ENCODE peak calls at places on chromosomes 3 and 15, in nine cellular contexts. One of them, this sample, is unnamed.

GRCh38 chr3:171227333-171227732 is 200.8 kb upstream of the SLC2A2 start:
- DNase-seq in SW480: no peak
- DNase-seq in activated naive CD4-positive, alpha-beta T cell: no peak
- DNase-seq in lung microvascular endothelial cell: no peak
- DNase-seq in T follicular helper cell: no peak
- DNase-seq in stimulated activated CD8-positive, alpha-beta memory T cell treated with anti-CD3 and anti-CD28 coated beads, Interleukin-7, amount 100 ng/mL, for 24 hours: no peak
- DNase-seq in NCI-H1694: no peak
- DNase-seq in HepG2: no peak
- DNase-seq in skeletal muscle cell: no peak
- DNase-seq in this sample: no peak

GRCh38 chr3:193028283-193028682 is 110.6 kb upstream of the MB21D2 start:
- DNase-seq in SW480: no peak
- DNase-seq in NCI-H1694: no peak
- DNase-seq in T follicular helper cell: no peak
- DNase-seq in activated naive CD4-positive, alpha-beta T cell: no peak
- DNase-seq in skeletal muscle cell: no peak
- DNase-seq in stimulated activated CD8-positive, alpha-beta memory T cell treated with anti-CD3 and anti-CD28 coated beads, Interleukin-7, amount 100 ng/mL, for 24 hours: no peak
- DNase-seq in HepG2: no peak
- DNase-seq in lung microvascular endothelial cell: no peak
- DNase-seq in this sample: no peak

GRCh38 chr15:63357061-63357460 is 24.6 kb downstream of the CA12 start:
- DNase-seq in activated naive CD4-positive, alpha-beta T cell: no peak
- DNase-seq in T follicular helper cell: no peak
- DNase-seq in stimulated activated CD8-positive, alpha-beta memory T cell treated with anti-CD3 and anti-CD28 coated beads, Interleukin-7, amount 100 ng/mL, for 24 hours: no peak
- DNase-seq in skeletal muscle cell: no peak
- DNase-seq in SW480: no peak
- DNase-seq in NCI-H1694: no peak
- DNase-seq in HepG2: no peak
- DNase-seq in lung microvascular endothelial cell: no peak
- DNase-seq in this sample: no peak

GRCh38 chr15:40282870-40283614 is at the start of gene ANKRD63:
- DNase-seq in NCI-H1694: no peak
- DNase-seq in T follicular helper cell: no peak
- DNase-seq in skeletal muscle cell: no peak
- DNase-seq in SW480: no peak
- DNase-seq in stimulated activated CD8-positive, alpha-beta memory T cell treated with anti-CD3 and anti-CD28 coated beads, Interleukin-7, amount 100 ng/mL, for 24 hours: no peak
- DNase-seq in lung microvascular endothelial cell: no peak
- DNase-seq in activated naive CD4-positive, alpha-beta T cell: no peak
- DNase-seq in HepG2: no peak
- DNase-seq in this sample: no peak

GRCh38 chr3:36800533-36801116 is 36.3 kb upstream of the DCLK3 start:
- DNase-seq in NCI-H1694: no peak
- DNase-seq in SW480: no peak
- DNase-seq in lung microvascular endothelial cell: no peak
- DNase-seq in stimulated activated CD8-positive, alpha-beta memory T cell treated with anti-CD3 and anti-CD28 coated beads, Interleukin-7, amount 100 ng/mL, for 24 hours: no peak
- DNase-seq in T follicular helper cell: no peak
- DNase-seq in skeletal muscle cell: no peak
- DNase-seq in HepG2: no peak
- DNase-seq in activated naive CD4-positive, alpha-beta T cell: no peak
- DNase-seq in this sample: no peak

GRCh38 chr3:13221491-13221890 is 148.3 kb upstream of the IQSEC1 start:
- DNase-seq in skeletal muscle cell: no peak
- DNase-seq in NCI-H1694: no peak
- DNase-seq in activated naive CD4-positive, alpha-beta T cell: no peak
- DNase-seq in SW480: no peak
- DNase-seq in stimulated activated CD8-positive, alpha-beta memory T cell treated with anti-CD3 and anti-CD28 coated beads, Interleukin-7, amount 100 ng/mL, for 24 hours: no peak
- DNase-seq in HepG2: no peak
- DNase-seq in T follicular helper cell: no peak
- DNase-seq in lung microvascular endothelial cell: no peak
- DNase-seq in this sample: no peak

GRCh38 chr3:194322701-194323174 is 28.4 kb downstream of the CPN2 start:
- DNase-seq in T follicular helper cell: no peak
- DNase-seq in SW480: peak
- DNase-seq in NCI-H1694: no peak
- DNase-seq in lung microvascular endothelial cell: peak
- DNase-seq in activated naive CD4-positive, alpha-beta T cell: no peak
- DNase-seq in skeletal muscle cell: peak
- DNase-seq in HepG2: peak
- DNase-seq in stimulated activated CD8-positive, alpha-beta memory T cell treated with anti-CD3 and anti-CD28 coated beads, Interleukin-7, amount 100 ng/mL, for 24 hours: no peak
- DNase-seq in this sample: no peak

GRCh38 chr15:92655178-92655995 is at the start of gene FAM174B:
- DNase-seq in activated naive CD4-positive, alpha-beta T cell: no peak
- DNase-seq in NCI-H1694: no peak
- DNase-seq in lung microvascular endothelial cell: no peak
- DNase-seq in SW480: peak
- DNase-seq in T follicular helper cell: no peak
- DNase-seq in stimulated activated CD8-positive, alpha-beta memory T cell treated with anti-CD3 and anti-CD28 coated beads, Interleukin-7, amount 100 ng/mL, for 24 hours: peak
- DNase-seq in HepG2: no peak
- DNase-seq in skeletal muscle cell: no peak
- DNase-seq in this sample: no peak

GRCh38 chr3:39317571-39318169 is 11.8 kb upstream of the CCR8 start:
- DNase-seq in NCI-H1694: no peak
- DNase-seq in T follicular helper cell: no peak
- DNase-seq in activated naive CD4-positive, alpha-beta T cell: no peak
- DNase-seq in skeletal muscle cell: no peak
- DNase-seq in lung microvascular endothelial cell: no peak
- DNase-seq in stimulated activated CD8-positive, alpha-beta memory T cell treated with anti-CD3 and anti-CD28 coated beads, Interleukin-7, amount 100 ng/mL, for 24 hours: no peak
- DNase-seq in SW480: peak
- DNase-seq in HepG2: peak
- DNase-seq in this sample: no peak

GRCh38 chr3:172595648-172596393 is 72.6 kb upstream of the TNFSF10 start:
- DNase-seq in SW480: peak
- DNase-seq in lung microvascular endothelial cell: peak
- DNase-seq in activated naive CD4-positive, alpha-beta T cell: no peak
- DNase-seq in HepG2: peak
- DNase-seq in NCI-H1694: peak
- DNase-seq in skeletal muscle cell: no peak
- DNase-seq in stimulated activated CD8-positive, alpha-beta memory T cell treated with anti-CD3 and anti-CD28 coated beads, Interleukin-7, amount 100 ng/mL, for 24 hours: no peak
- DNase-seq in T follicular helper cell: peak
- DNase-seq in this sample: no peak

GRCh38 chr15:75662823-75663519 is 15.3 kb downstream of the SNX33 start:
- DNase-seq in T follicular helper cell: no peak
- DNase-seq in NCI-H1694: no peak
- DNase-seq in SW480: no peak
- DNase-seq in stimulated activated CD8-positive, alpha-beta memory T cell treated with anti-CD3 and anti-CD28 coated beads, Interleukin-7, amount 100 ng/mL, for 24 hours: no peak
- DNase-seq in lung microvascular endothelial cell: no peak
- DNase-seq in skeletal muscle cell: no peak
- DNase-seq in activated naive CD4-positive, alpha-beta T cell: no peak
- DNase-seq in HepG2: no peak
- DNase-seq in this sample: no peak

GRCh38 chr15:65395567-65396185 is 17.9 kb upstream of the IGDCC3 start:
- DNase-seq in SW480: no peak
- DNase-seq in T follicular helper cell: no peak
- DNase-seq in NCI-H1694: no peak
- DNase-seq in skeletal muscle cell: no peak
- DNase-seq in lung microvascular endothelial cell: no peak
- DNase-seq in stimulated activated CD8-positive, alpha-beta memory T cell treated with anti-CD3 and anti-CD28 coated beads, Interleukin-7, amount 100 ng/mL, for 24 hours: no peak
- DNase-seq in activated naive CD4-positive, alpha-beta T cell: no peak
- DNase-seq in HepG2: no peak
- DNase-seq in this sample: no peak

GRCh38 chr3:195240171-195240701 is 30.7 kb downstream of the XXYLT1 start:
- DNase-seq in SW480: no peak
- DNase-seq in activated naive CD4-positive, alpha-beta T cell: no peak
- DNase-seq in NCI-H1694: no peak
- DNase-seq in lung microvascular endothelial cell: no peak
- DNase-seq in T follicular helper cell: no peak
- DNase-seq in stimulated activated CD8-positive, alpha-beta memory T cell treated with anti-CD3 and anti-CD28 coated beads, Interleukin-7, amount 100 ng/mL, for 24 hours: no peak
- DNase-seq in HepG2: peak
- DNase-seq in skeletal muscle cell: no peak
- DNase-seq in this sample: peak

GRCh38 chr3:20046556-20046955 is 6.3 kb downstream of the KAT2B start:
- DNase-seq in T follicular helper cell: no peak
- DNase-seq in lung microvascular endothelial cell: no peak
- DNase-seq in HepG2: no peak
- DNase-seq in activated naive CD4-positive, alpha-beta T cell: no peak
- DNase-seq in SW480: no peak
- DNase-seq in skeletal muscle cell: no peak
- DNase-seq in stimulated activated CD8-positive, alpha-beta memory T cell treated with anti-CD3 and anti-CD28 coated beads, Interleukin-7, amount 100 ng/mL, for 24 hours: no peak
- DNase-seq in NCI-H1694: no peak
- DNase-seq in this sample: no peak

GRCh38 chr3:195224156-195224979 is 46.6 kb downstream of the XXYLT1 start:
- DNase-seq in stimulated activated CD8-positive, alpha-beta memory T cell treated with anti-CD3 and anti-CD28 coated beads, Interleukin-7, amount 100 ng/mL, for 24 hours: no peak
- DNase-seq in lung microvascular endothelial cell: no peak
- DNase-seq in T follicular helper cell: no peak
- DNase-seq in SW480: no peak
- DNase-seq in HepG2: no peak
- DNase-seq in skeletal muscle cell: no peak
- DNase-seq in NCI-H1694: no peak
- DNase-seq in activated naive CD4-positive, alpha-beta T cell: no peak
- DNase-seq in this sample: no peak

GRCh38 chr3:137998121-137998520 is 11.8 kb upstream of the CLDN18 start:
- DNase-seq in skeletal muscle cell: no peak
- DNase-seq in lung microvascular endothelial cell: no peak
- DNase-seq in NCI-H1694: no peak
- DNase-seq in activated naive CD4-positive, alpha-beta T cell: no peak
- DNase-seq in T follicular helper cell: no peak
- DNase-seq in stimulated activated CD8-positive, alpha-beta memory T cell treated with anti-CD3 and anti-CD28 coated beads, Interleukin-7, amount 100 ng/mL, for 24 hours: no peak
- DNase-seq in SW480: no peak
- DNase-seq in HepG2: no peak
- DNase-seq in this sample: no peak

GRCh38 chr3:123081718-123082369 is 15.0 kb downstream of the PDIA5 start:
- DNase-seq in HepG2: no peak
- DNase-seq in T follicular helper cell: no peak
- DNase-seq in SW480: no peak
- DNase-seq in NCI-H1694: peak
- DNase-seq in activated naive CD4-positive, alpha-beta T cell: no peak
- DNase-seq in lung microvascular endothelial cell: peak
- DNase-seq in skeletal muscle cell: no peak
- DNase-seq in stimulated activated CD8-positive, alpha-beta memory T cell treated with anti-CD3 and anti-CD28 coated beads, Interleukin-7, amount 100 ng/mL, for 24 hours: no peak
- DNase-seq in this sample: no peak

GRCh38 chr15:39025331-39025730 is 460.7 kb upstream of the RASGRP1 start:
- DNase-seq in SW480: no peak
- DNase-seq in lung microvascular endothelial cell: no peak
- DNase-seq in stimulated activated CD8-positive, alpha-beta memory T cell treated with anti-CD3 and anti-CD28 coated beads, Interleukin-7, amount 100 ng/mL, for 24 hours: no peak
- DNase-seq in skeletal muscle cell: no peak
- DNase-seq in HepG2: no peak
- DNase-seq in activated naive CD4-positive, alpha-beta T cell: no peak
- DNase-seq in NCI-H1694: no peak
- DNase-seq in T follicular helper cell: no peak
- DNase-seq in this sample: no peak

GRCh38 chr15:68031406-68031805 is 22.7 kb upstream of the PIAS1 start:
- DNase-seq in HepG2: no peak
- DNase-seq in activated naive CD4-positive, alpha-beta T cell: no peak
- DNase-seq in stimulated activated CD8-positive, alpha-beta memory T cell treated with anti-CD3 and anti-CD28 coated beads, Interleukin-7, amount 100 ng/mL, for 24 hours: no peak
- DNase-seq in skeletal muscle cell: no peak
- DNase-seq in SW480: no peak
- DNase-seq in lung microvascular endothelial cell: peak
- DNase-seq in T follicular helper cell: no peak
- DNase-seq in NCI-H1694: no peak
- DNase-seq in this sample: no peak

GRCh38 chr15:75637245-75638009 is 2.6 kb downstream of the IMP3 start:
- DNase-seq in lung microvascular endothelial cell: no peak
- DNase-seq in SW480: no peak
- DNase-seq in NCI-H1694: no peak
- DNase-seq in T follicular helper cell: no peak
- DNase-seq in stimulated activated CD8-positive, alpha-beta memory T cell treated with anti-CD3 and anti-CD28 coated beads, Interleukin-7, amount 100 ng/mL, for 24 hours: no peak
- DNase-seq in HepG2: no peak
- DNase-seq in skeletal muscle cell: no peak
- DNase-seq in activated naive CD4-positive, alpha-beta T cell: no peak
- DNase-seq in this sample: no peak

GRCh38 chr15:61159901-61160300 is 69.2 kb downstream of the RORA start:
- DNase-seq in activated naive CD4-positive, alpha-beta T cell: no peak
- DNase-seq in NCI-H1694: no peak
- DNase-seq in SW480: peak
- DNase-seq in lung microvascular endothelial cell: no peak
- DNase-seq in skeletal muscle cell: no peak
- DNase-seq in stimulated activated CD8-positive, alpha-beta memory T cell treated with anti-CD3 and anti-CD28 coated beads, Interleukin-7, amount 100 ng/mL, for 24 hours: no peak
- DNase-seq in T follicular helper cell: no peak
- DNase-seq in HepG2: no peak
- DNase-seq in this sample: no peak

GRCh38 chr3:165462616-165463334 is 266.6 kb upstream of the SLITRK3 start:
- DNase-seq in SW480: no peak
- DNase-seq in skeletal muscle cell: no peak
- DNase-seq in NCI-H1694: no peak
- DNase-seq in HepG2: no peak
- DNase-seq in activated naive CD4-positive, alpha-beta T cell: no peak
- DNase-seq in stimulated activated CD8-positive, alpha-beta memory T cell treated with anti-CD3 and anti-CD28 coated beads, Interleukin-7, amount 100 ng/mL, for 24 hours: no peak
- DNase-seq in lung microvascular endothelial cell: no peak
- DNase-seq in T follicular helper cell: no peak
- DNase-seq in this sample: no peak

GRCh38 chr3:72953325-72953956 is 43.2 kb upstream of the PPP4R2 start:
- DNase-seq in NCI-H1694: no peak
- DNase-seq in skeletal muscle cell: no peak
- DNase-seq in T follicular helper cell: no peak
- DNase-seq in HepG2: peak
- DNase-seq in stimulated activated CD8-positive, alpha-beta memory T cell treated with anti-CD3 and anti-CD28 coated beads, Interleukin-7, amount 100 ng/mL, for 24 hours: no peak
- DNase-seq in lung microvascular endothelial cell: no peak
- DNase-seq in SW480: no peak
- DNase-seq in activated naive CD4-positive, alpha-beta T cell: no peak
- DNase-seq in this sample: no peak

GRCh38 chr15:32974691-32975090 is 219.8 kb downstream of the FMN1 start:
- DNase-seq in NCI-H1694: no peak
- DNase-seq in skeletal muscle cell: peak
- DNase-seq in T follicular helper cell: no peak
- DNase-seq in SW480: no peak
- DNase-seq in HepG2: no peak
- DNase-seq in stimulated activated CD8-positive, alpha-beta memory T cell treated with anti-CD3 and anti-CD28 coated beads, Interleukin-7, amount 100 ng/mL, for 24 hours: no peak
- DNase-seq in lung microvascular endothelial cell: no peak
- DNase-seq in activated naive CD4-positive, alpha-beta T cell: no peak
- DNase-seq in this sample: no peak